ENCODE peak calls at places on chromosomes 16 and 17, in five cellular contexts. A is endodermal cell, N is thoracic aorta, X is stomach, T is aorta. R is an unnamed sample.

GRCh38 chr17:75539969-75540729 is 14.7 kb downstream of the LLGL2 start:
- DNase-seq in X (no peak), T (no peak), A (no peak), N (no peak), R (no peak)

GRCh38 chr16:83813818-83814653 is 6.3 kb downstream of the HSBP1 start:
- DNase-seq in N (no peak), T (no peak), X (no peak), A (no peak), R (peak; percentile 76)

GRCh38 chr17:42291136-42291535 is 2.8 kb downstream of the STAT5A start:
- DNase-seq in A (peak; percentile 42), N (no peak), T (peak; percentile 51), X (no peak), R (no peak)

GRCh38 chr16:30068750-30069574 is 3.4 kb downstream of the ALDOA start:
- DNase-seq in T (no peak), N (no peak), A (peak; percentile 79), X (no peak), R (no peak)

GRCh38 chr17:4672726-4673125 is 31.2 kb downstream of the PELP1 start:
- DNase-seq in A (no peak), T (no peak), N (no peak), X (no peak), R (no peak)

GRCh38 chr17:5619088-5619740 is 34.9 kb upstream of the NLRP1 start:
- DNase-seq in X (no peak), N (no peak), T (no peak), A (no peak), R (no peak)

GRCh38 chr16:3112058-3112880 is at the start of gene ZNF205:
- DNase-seq in X (peak; percentile 79), N (no peak), A (peak; percentile 95), T (peak; percentile 90), R (peak; percentile 52)

GRCh38 chr16:88352261-88353200 is 30.2 kb upstream of the ZNF469 start:
- DNase-seq in A (no peak), T (peak; percentile 71), X (no peak), N (no peak), R (no peak)

GRCh38 chr16:4303973-4304372 is 11.9 kb upstream of the GLIS2 start:
- DNase-seq in A (peak; percentile 60), T (no peak), N (no peak), X (no peak), R (no peak)

GRCh38 chr17:11182430-11182829 is 58.6 kb upstream of the SHISA6 start:
- DNase-seq in A (peak; percentile 76), X (no peak), T (no peak), N (no peak), R (no peak)

GRCh38 chr17:78925662-78926555 is 722 bp upstream of the TIMP2 start:
- DNase-seq in N (peak; percentile 82), A (peak; percentile 81), T (peak; percentile 90), X (peak; percentile 45), R (peak; percentile 81)

GRCh38 chr17:12974319-12974661 is 43.5 kb downstream of the ELAC2 start:
- DNase-seq in T (no peak), A (no peak), X (no peak), N (no peak), R (no peak)

GRCh38 chr17:45277992-45278391 is 16.1 kb upstream of the SPATA32 start:
- DNase-seq in A (peak; percentile 44), T (no peak), N (no peak), X (peak; percentile 67), R (no peak)

GRCh38 chr17:20172378-20172775 is 163.2 kb downstream of the SPECC1 start:
- DNase-seq in T (no peak), X (no peak), A (peak; percentile 74), N (no peak), R (no peak)

GRCh38 chr17:40551874-40552768 is 13.2 kb downstream of the CCR7 start:
- DNase-seq in A (peak; percentile 45), N (no peak), X (peak; percentile 29), T (peak; percentile 82), R (peak; percentile 76)

GRCh38 chr17:19718613-19719364 is 2.4 kb upstream of the SLC47A2 start:
- DNase-seq in A (peak; percentile 86), N (no peak), T (no peak), X (no peak), R (no peak)

GRCh38 chr17:44971776-44972483 is 3.8 kb upstream of the C1QL1 start:
- DNase-seq in N (no peak), A (peak; percentile 92), T (no peak), X (no peak), R (no peak)

GRCh38 chr17:43536236-43537088 is 9.7 kb downstream of the ETV4 start:
- DNase-seq in T (peak; percentile 16), X (no peak), N (no peak), A (no peak), R (peak; percentile 77)

GRCh38 chr17:78771758-78772382 is 10.2 kb downstream of the CYTH1 start:
- DNase-seq in T (no peak), N (no peak), A (no peak), X (no peak), R (no peak)

GRCh38 chr17:8868529-8868951 is 1.1 kb upstream of the PIK3R6 start:
- DNase-seq in A (peak; percentile 9), N (no peak), T (no peak), X (no peak), R (no peak)

GRCh38 chr16:12744860-12745259 is 58.8 kb downstream of the CPPED1 start:
- DNase-seq in T (no peak), X (no peak), A (no peak), N (no peak), R (no peak)

GRCh38 chr16:88279998-88280397 is 102.8 kb upstream of the ZNF469 start:
- DNase-seq in N (no peak), T (peak; percentile 43), A (no peak), X (no peak), R (no peak)

GRCh38 chr16:24130494-24131085 is 125.5 kb upstream of the CACNG3 start:
- DNase-seq in T (no peak), X (no peak), A (peak; percentile 45), N (no peak), R (no peak)

GRCh38 chr17:78658281-78658785 is 81.1 kb upstream of the DNAH17 start:
- DNase-seq in X (no peak), A (no peak), T (peak; percentile 70), N (no peak), R (no peak)

GRCh38 chr16:67244387-67245188 is 2.7 kb downstream of the FHOD1 start:
- DNase-seq in N (peak; percentile 36), X (peak; percentile 68), A (no peak), T (peak; percentile 87), R (peak; percentile 92)

GRCh38 chr17:38456031-38456815 is 28.0 kb downstream of the ARHGAP23 start:
- DNase-seq in A (peak; percentile 77), T (no peak), X (no peak), N (no peak), R (no peak)

GRCh38 chr17:38455288-38455915 is 27.1 kb downstream of the ARHGAP23 start:
- DNase-seq in T (no peak), X (no peak), A (peak; percentile 81), N (no peak), R (peak; percentile 66)

GRCh38 chr17:38452719-38453118 is 24.5 kb downstream of the ARHGAP23 start:
- DNase-seq in A (peak; percentile 79), T (no peak), X (no peak), N (no peak), R (no peak)

GRCh38 chr17:38453951-38454421 is 25.7 kb downstream of the ARHGAP23 start:
- DNase-seq in A (peak; percentile 77), N (no peak), X (no peak), T (peak; percentile 84), R (peak; percentile 82)

GRCh38 chr17:38454528-38454927 is 26.3 kb downstream of the ARHGAP23 start:
- DNase-seq in A (no peak), X (peak; percentile 63), N (peak; percentile 77), T (peak; percentile 96), R (peak; percentile 87)
- H3K4me1 ChIP-seq in A (peaks cover 34% of the 10 kb centered on the region), X (peaks cover 18% of the 10 kb centered on the region), N (peaks cover 39% of the 10 kb centered on the region), T (no peaks in the 10 kb centered on the region), R (peaks cover 66% of the 10 kb centered on the region)

GRCh38 chr17:73613947-73614655 is 30.1 kb downstream of the SDK2 start:
- DNase-seq in X (no peak), T (no peak), N (no peak), A (peak; percentile 85), R (no peak)

GRCh38 chr17:73616120-73616872 is 27.9 kb downstream of the SDK2 start:
- DNase-seq in N (no peak), X (no peak), A (no peak), T (no peak), R (no peak)

GRCh38 chr17:73611630-73612029 is 32.6 kb downstream of the SDK2 start:
- DNase-seq in A (no peak), T (no peak), N (no peak), X (no peak), R (no peak)

GRCh38 chr17:73612074-73612473 is 32.2 kb downstream of the SDK2 start:
- DNase-seq in A (no peak), T (no peak), N (no peak), X (no peak), R (no peak)

DNA sequence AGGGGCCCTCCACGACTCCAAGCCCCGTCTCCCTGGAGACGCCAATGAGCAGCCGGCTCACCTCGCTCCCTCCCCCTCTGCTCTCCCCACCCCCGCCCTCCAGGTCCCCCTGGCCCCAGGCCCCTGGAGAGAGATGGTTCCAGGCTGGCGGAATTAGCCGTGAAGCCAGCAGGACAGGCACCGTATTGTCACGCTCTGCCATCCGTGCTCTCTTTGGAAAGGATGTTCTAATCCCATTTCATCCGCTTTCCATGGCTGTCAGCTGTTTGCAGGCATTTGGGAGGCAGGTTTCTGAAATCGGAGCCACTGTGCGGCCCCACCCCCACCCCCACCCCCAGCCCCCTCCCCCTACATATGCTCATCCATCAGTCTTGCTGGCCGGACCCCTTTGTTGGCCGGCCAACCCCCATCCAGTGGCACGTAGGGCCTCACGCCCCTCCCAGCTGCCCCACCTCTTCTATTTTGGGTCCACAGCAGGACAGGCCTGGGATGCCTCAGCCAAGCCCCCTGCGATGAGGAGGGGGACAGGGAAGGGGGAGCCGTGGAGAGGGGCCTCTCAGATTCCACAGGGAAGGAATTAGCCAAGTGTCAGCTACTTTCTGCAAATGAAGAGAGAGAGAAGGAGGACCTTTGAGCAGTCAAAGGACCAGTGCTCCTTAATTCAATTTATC is 30.8 kb downstream of the SDK2 start:
- DNase-seq in T (no peak), X (no peak), A (peak; percentile 95), N (no peak), R (no peak)
- H3K27ac ChIP-seq in T (no peak overlapping the region), X (no peak overlapping the region), A (peak overlapping the region; percentile 98), N (no peak overlapping the region), R (no peak overlapping the region)

GRCh38 chr17:70519300-70519699 is 350.0 kb downstream of the KCNJ2 start:
- DNase-seq in X (no peak), N (no peak), T (no peak), A (no peak), R (no peak)
- H3K4me1 ChIP-seq in X (no peaks in the 10 kb centered on the region), N (no peaks in the 10 kb centered on the region), T (no peaks in the 10 kb centered on the region), A (no peaks in the 10 kb centered on the region), R (no peaks in the 10 kb centered on the region)

DNA sequence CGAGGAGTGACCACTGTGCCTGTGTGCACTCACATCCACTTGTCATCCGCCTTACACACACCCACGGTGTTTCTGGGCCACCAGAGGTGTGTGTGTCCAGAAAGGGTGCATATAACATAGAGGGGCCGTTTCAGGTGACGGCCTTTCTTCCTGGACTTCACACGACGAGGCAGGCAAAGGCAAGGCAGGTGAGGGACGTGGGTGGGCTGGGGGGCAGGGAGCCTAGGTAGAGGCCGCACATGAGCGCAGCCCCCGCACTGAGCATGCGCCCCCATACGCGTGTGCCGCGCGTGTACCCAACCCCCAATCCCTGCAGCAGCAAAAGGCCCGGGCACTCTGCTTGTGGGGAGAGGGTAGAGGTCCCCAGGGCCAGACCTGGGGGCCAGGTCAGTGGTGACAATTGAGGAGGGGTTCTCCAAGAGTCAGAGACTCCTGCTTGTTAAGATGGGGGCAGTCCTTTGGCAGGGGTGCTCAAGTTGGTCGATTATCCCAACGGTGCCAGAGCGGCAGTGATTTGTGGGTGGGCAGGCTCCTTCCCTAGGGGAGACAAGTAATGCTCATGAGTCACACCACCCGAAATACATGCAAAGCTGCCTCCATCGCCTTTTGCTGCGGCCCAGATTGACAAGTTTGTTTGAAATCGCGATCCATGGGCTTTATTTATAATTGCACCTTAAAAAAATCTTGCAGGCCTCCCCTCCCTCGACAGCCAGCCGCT is 972 bp upstream of the GIT1 start:
- DNase-seq in T (peak; percentile 82), X (no peak), N (no peak), A (no peak), R (no peak)
- H3K27ac ChIP-seq in T (peak overlapping the region; percentile 71), X (peak overlapping the region; percentile 85), N (peak overlapping the region; percentile 84), A (no peak overlapping the region), R (no peak overlapping the region)